ENCODE peak calls at places on chromosome 7, in six cellular contexts. J is tibial nerve; T is skeletal muscle cell; S is stimulated activated CD4-positive, alpha-beta T cell treated with anti-CD3 and anti-CD28 coated beads, Interleukin-4, amount 100 ng/mL, for 24 hours; A is hypothalamus; Q is GM03348. O is an unnamed sample.

GRCh38 chr7:140348161-140348849 is 50.0 kb downstream of the SLC37A3 start:
- DNase-seq in J (no peak), Q (peak; percentile 43), T (no peak), A (no peak), S (no peak), O (no peak)

GRCh38 chr7:137976700-137977099 is 25.2 kb downstream of the CREB3L2 start:
- DNase-seq in J (no peak), S (no peak), Q (no peak), A (no peak), T (no peak), O (no peak)

GRCh38 chr7:42552227-42552626 is 315.2 kb upstream of the GLI3 start:
- DNase-seq in Q (no peak), A (no peak), T (no peak), S (no peak), J (no peak), O (no peak)

GRCh38 chr7:148915211-148915610 is 31.1 kb upstream of the EZH2 start:
- DNase-seq in S (peak; percentile 36), Q (no peak), T (no peak), J (no peak), A (no peak), O (no peak)

GRCh38 chr7:92766461-92767003 is 69.8 kb downstream of the CDK6 start:
- DNase-seq in J (no peak), A (no peak), T (no peak), S (no peak), Q (no peak), O (no peak)

GRCh38 chr7:94289071-94289470 is 105.6 kb upstream of the COL1A2 start:
- DNase-seq in S (no peak), T (peak; percentile 62), Q (peak; percentile 76), J (peak; percentile 50), A (no peak), O (peak; percentile 50)

GRCh38 chr7:4815121-4815520 is 39.7 kb downstream of the AP5Z1 start:
- DNase-seq in S (no peak), J (no peak), A (no peak), Q (no peak), T (no peak), O (no peak)

GRCh38 chr7:90666186-90666585 is 70.1 kb downstream of the CDK14 start:
- DNase-seq in A (no peak), Q (no peak), S (no peak), J (no peak), T (no peak), O (no peak)

GRCh38 chr7:53428045-53428444 is 392.6 kb downstream of the POM121L12 start:
- DNase-seq in S (no peak), Q (no peak), A (no peak), J (no peak), T (no peak), O (no peak)

GRCh38 chr7:151814400-151814914 is 62.5 kb downstream of the PRKAG2 start:
- DNase-seq in J (no peak), S (no peak), A (no peak), T (no peak), Q (peak; percentile 23), O (no peak)

GRCh38 chr7:127927339-127927679 is 103.9 kb downstream of the LRRC4 start:
- DNase-seq in S (no peak), Q (no peak), J (no peak), A (no peak), T (peak; percentile 26), O (no peak)

GRCh38 chr7:87193912-87194311 is 25.6 kb downstream of the TMEM243 start:
- DNase-seq in J (no peak), A (no peak), Q (no peak), S (no peak), T (no peak), O (no peak)

GRCh38 chr7:8490391-8490790 is 57.0 kb downstream of the NXPH1 start:
- DNase-seq in S (no peak), A (no peak), T (no peak), Q (no peak), J (no peak), O (no peak)

GRCh38 chr7:147523056-147523455 is 1067.5 kb upstream of the C7orf33 start:
- DNase-seq in Q (peak; percentile 37), T (no peak), J (no peak), S (no peak), A (no peak), O (no peak)

GRCh38 chr7:8629504-8629903 is 196.1 kb downstream of the NXPH1 start:
- DNase-seq in J (no peak), S (no peak), A (no peak), T (no peak), Q (no peak), O (no peak)

GRCh38 chr7:43015301-43015700 is 83.1 kb downstream of the MRPL32 start:
- DNase-seq in T (no peak), S (no peak), J (no peak), A (no peak), Q (no peak), O (no peak)

GRCh38 chr7:20238754-20239324 is 21.7 kb upstream of the MACC1 start:
- DNase-seq in T (no peak), A (no peak), Q (no peak), S (no peak), J (no peak), O (peak; percentile 42)

GRCh38 chr7:1693419-1693990 is 23.4 kb downstream of the ELFN1 start:
- DNase-seq in Q (no peak), S (no peak), A (no peak), J (peak; percentile 10), T (no peak), O (peak; percentile 11)

O was measured in pancreas.